ENCODE peak calls at places on chromosomes 2 and 18, in five cellular contexts. T is A549, B is HepG2, R is endothelial cell of umbilical vein, I is K562. J is an unnamed sample.

GRCh38 chr2:141595531-141595930 is 535.3 kb downstream of the LRP1B start:
- DNase-seq in R (no peak), T (no peak), I (no peak), B (no peak), J (no peak)

GRCh38 chr2:47999512-47999911 is 93.2 kb upstream of the FBXO11 start:
- DNase-seq in I (no peak), B (no peak), R (no peak), T (no peak), J (no peak)

GRCh38 chr2:157439792-157440186 is 4.1 kb downstream of the CYTIP start:
- DNase-seq in I (no peak), R (no peak), B (no peak), T (no peak), J (peak)

GRCh38 chr18:22728016-22728415 is 205.1 kb upstream of the RBBP8 start:
- DNase-seq in T (no peak), I (no peak), R (no peak), B (no peak), J (no peak)

GRCh38 chr2:231200805-231201474 is 2.5 kb downstream of the ARMC9 start:
- DNase-seq in T (no peak), R (no peak), I (peak), B (no peak), J (no peak)

GRCh38 chr2:173187911-173188788 is 112.5 kb downstream of the MAP3K20 start:
- DNase-seq in B (no peak), I (peak), T (no peak), R (no peak), J (no peak)

GRCh38 chr2:925711-926110 is 24.9 kb upstream of the SNTG2 start:
- DNase-seq in I (no peak), B (no peak), R (no peak), T (no peak), J (no peak)

GRCh38 chr2:42792583-42793313 is at the start of gene HAAO:
- DNase-seq in I (no peak), B (peak), T (no peak), R (peak), J (no peak)

GRCh38 chr18:3449702-3450357 is at the start of gene TGIF1:
- DNase-seq in T (no peak), R (peak), B (peak), I (peak), J (peak)

GRCh38 chr18:46917108-46917807 is at the start of the genes KATNAL2 and PIAS2:
- DNase-seq in T (peak), I (peak), B (peak), R (peak), J (peak)

GRCh38 chr2:109690822-109691541 is 76.8 kb downstream of the SOWAHC start:
- DNase-seq in T (no peak), R (no peak), I (no peak), B (peak), J (no peak)

GRCh38 chr2:205133544-205133943 is 548.8 kb upstream of the NRP2 start:
- DNase-seq in T (no peak), I (no peak), R (no peak), B (no peak), J (no peak)

DNA sequence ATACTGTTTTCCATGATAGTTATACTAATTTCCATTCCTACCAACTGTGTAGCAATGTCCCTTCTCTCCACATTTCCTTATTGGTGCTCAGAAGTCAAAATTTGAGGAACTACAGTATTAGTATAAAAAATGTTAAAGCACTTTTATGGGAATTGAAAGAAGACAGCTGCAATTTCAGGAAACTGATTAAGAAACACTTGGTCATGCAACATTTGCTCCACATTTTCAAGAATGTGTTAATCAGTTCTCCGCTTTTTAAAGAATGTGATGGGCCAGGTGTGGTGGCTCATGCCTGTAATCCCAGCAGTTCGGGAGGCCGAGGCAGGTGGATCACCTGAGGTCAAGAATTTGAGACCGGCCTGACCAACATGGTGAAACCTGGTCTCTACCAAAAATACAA is 33.6 kb upstream of the MGAT4A start:
- DNase-seq in T (no peak), R (no peak), B (no peak), I (no peak), J (peak)
- TF ChIP-seq CTCF in T (no peak), R (no peak), B (no peak), I (no peak), J (no peak)

GRCh38 chr2:131036269-131036668 is 57.0 kb downstream of the FAM168B start:
- DNase-seq in I (no peak), T (no peak), B (no peak), R (no peak), J (no peak)
- TF ChIP-seq MYC in I (no peak), T (no peak), B (no peak), R (no peak), J (no peak)

GRCh38 chr2:2142350-2142749 is 188.7 kb downstream of the MYT1L start:
- DNase-seq in B (no peak), T (no peak), R (no peak), I (peak), J (no peak)
- TF ChIP-seq CTCF in B (peak), T (no peak), R (no peak), I (no peak), J (no peak)

GRCh38 chr2:239277401-239278085 is 123.3 kb downstream of the HDAC4 start:
- DNase-seq in R (no peak), T (no peak), B (no peak), I (no peak), J (no peak)

GRCh38 chr2:239275037-239275685 is 125.7 kb downstream of the HDAC4 start:
- DNase-seq in T (peak), R (no peak), I (peak), B (no peak), J (peak)

GRCh38 chr2:239276813-239277193 is 124.0 kb downstream of the HDAC4 start:
- DNase-seq in T (no peak), B (no peak), I (no peak), R (no peak), J (peak)

GRCh38 chr2:239274391-239275001 is 126.3 kb downstream of the HDAC4 start:
- DNase-seq in I (peak), R (no peak), T (peak), B (no peak), J (peak)

GRCh38 chr2:239275871-239276812 is 124.7 kb downstream of the HDAC4 start:
- DNase-seq in I (peak), T (no peak), B (no peak), R (no peak), J (peak)
- TF ChIP-seq MYC in I (no peak), T (no peak), B (no peak), R (no peak), J (no peak)

DNA sequence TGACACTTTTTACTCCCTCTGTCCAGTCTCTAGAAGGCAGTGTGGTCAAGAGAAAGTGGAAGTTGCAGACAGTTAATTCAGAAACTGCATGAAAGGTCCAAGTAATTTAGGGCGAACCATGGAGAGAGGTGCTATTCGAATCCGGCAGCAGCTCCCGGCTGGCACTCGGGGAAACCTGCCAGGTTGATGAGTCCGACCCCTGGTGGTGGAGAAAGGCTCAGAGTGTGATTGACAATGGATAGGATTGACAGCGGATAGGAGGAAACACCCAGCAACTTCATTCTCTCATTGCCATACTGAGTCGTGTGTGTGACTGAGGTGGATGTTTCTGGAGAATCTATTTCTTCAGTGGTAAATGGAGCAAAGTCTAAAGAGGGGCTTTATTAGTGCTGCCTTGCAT is 101.7 kb downstream of the DCDC2C start:
- DNase-seq in T (peak), R (no peak), I (peak), B (peak), J (peak)
- TF ChIP-seq CTCF in T (peak), R (no peak), I (peak), B (peak), J (peak)